ENCODE peak calls at places on chromosomes 2 and 18, in seven cellular contexts. One of them, this sample, is unnamed.

GRCh38 chr2:149814049-149814448 is 226.5 kb upstream of the MMADHC start:
- DNase-seq in K562: no peak
- DNase-seq in HCT116: no peak
- DNase-seq in GM04504: no peak
- DNase-seq in NCI-H345: no peak
- DNase-seq in PC-9: no peak
- DNase-seq in AG08396: no peak
- DNase-seq in this sample: no peak

GRCh38 chr2:172461591-172462392 is 34.4 kb downstream of the ITGA6 start:
- DNase-seq in HCT116: no peak
- DNase-seq in GM04504: no peak
- DNase-seq in AG08396: peak
- DNase-seq in K562: peak
- DNase-seq in NCI-H345: peak
- DNase-seq in PC-9: no peak
- DNase-seq in this sample: peak

GRCh38 chr2:66428986-66429612 is 5.8 kb upstream of the MEIS1 start:
- DNase-seq in GM04504: no peak
- DNase-seq in HCT116: peak
- DNase-seq in NCI-H345: peak
- DNase-seq in K562: peak
- DNase-seq in AG08396: peak
- DNase-seq in PC-9: no peak
- DNase-seq in this sample: peak

GRCh38 chr2:113175101-113175628 is 1.4 kb downstream of the PSD4 start:
- DNase-seq in HCT116: no peak
- DNase-seq in PC-9: no peak
- DNase-seq in GM04504: no peak
- DNase-seq in AG08396: no peak
- DNase-seq in NCI-H345: no peak
- DNase-seq in K562: no peak
- DNase-seq in this sample: no peak

GRCh38 chr2:209147981-209148380 is 275.9 kb upstream of the MAP2 start:
- DNase-seq in PC-9: no peak
- DNase-seq in K562: no peak
- DNase-seq in HCT116: no peak
- DNase-seq in GM04504: no peak
- DNase-seq in AG08396: no peak
- DNase-seq in NCI-H345: no peak
- DNase-seq in this sample: no peak

GRCh38 chr18:76589309-76589708 is 94.3 kb upstream of the ZNF516 start:
- DNase-seq in HCT116: no peak
- DNase-seq in K562: no peak
- DNase-seq in PC-9: no peak
- DNase-seq in GM04504: no peak
- DNase-seq in NCI-H345: no peak
- DNase-seq in AG08396: no peak
- DNase-seq in this sample: no peak

GRCh38 chr18:77008006-77008405 is 124.6 kb downstream of the MBP start:
- DNase-seq in HCT116: no peak
- DNase-seq in AG08396: no peak
- DNase-seq in PC-9: no peak
- DNase-seq in NCI-H345: no peak
- DNase-seq in K562: no peak
- DNase-seq in GM04504: no peak
- DNase-seq in this sample: no peak

GRCh38 chr2:44793322-44793870 is 148.1 kb upstream of the SIX3 start:
- DNase-seq in PC-9: peak
- DNase-seq in GM04504: peak
- DNase-seq in AG08396: no peak
- DNase-seq in NCI-H345: no peak
- DNase-seq in K562: no peak
- DNase-seq in HCT116: no peak
- DNase-seq in this sample: peak

GRCh38 chr2:203886579-203887230 is 19.1 kb downstream of the CTLA4 start:
- DNase-seq in NCI-H345: no peak
- DNase-seq in AG08396: no peak
- DNase-seq in PC-9: no peak
- DNase-seq in HCT116: no peak
- DNase-seq in GM04504: no peak
- DNase-seq in K562: no peak
- DNase-seq in this sample: no peak

GRCh38 chr2:204116154-204116792 is 179.7 kb downstream of the ICOS start:
- DNase-seq in K562: no peak
- DNase-seq in GM04504: no peak
- DNase-seq in PC-9: no peak
- DNase-seq in HCT116: no peak
- DNase-seq in NCI-H345: no peak
- DNase-seq in AG08396: no peak
- DNase-seq in this sample: no peak

GRCh38 chr2:216695401-216695821 is at the start of gene IGFBP5:
- DNase-seq in GM04504: no peak
- DNase-seq in NCI-H345: peak
- DNase-seq in PC-9: no peak
- DNase-seq in HCT116: no peak
- DNase-seq in K562: peak
- DNase-seq in AG08396: peak
- DNase-seq in this sample: peak

GRCh38 chr2:118032169-118033013 is 18.5 kb upstream of the CCDC93 start:
- DNase-seq in PC-9: no peak
- DNase-seq in AG08396: peak
- DNase-seq in NCI-H345: peak
- DNase-seq in GM04504: no peak
- DNase-seq in K562: peak
- DNase-seq in HCT116: no peak
- DNase-seq in this sample: peak

GRCh38 chr18:21336846-21337245 is 94.8 kb downstream of the GREB1L start:
- DNase-seq in PC-9: no peak
- DNase-seq in K562: no peak
- DNase-seq in AG08396: no peak
- DNase-seq in HCT116: no peak
- DNase-seq in NCI-H345: no peak
- DNase-seq in GM04504: no peak
- DNase-seq in this sample: no peak

GRCh38 chr2:226088366-226088674 is 688.8 kb downstream of the NYAP2 start:
- DNase-seq in NCI-H345: no peak
- DNase-seq in PC-9: no peak
- DNase-seq in GM04504: no peak
- DNase-seq in AG08396: no peak
- DNase-seq in K562: no peak
- DNase-seq in HCT116: no peak
- DNase-seq in this sample: no peak

GRCh38 chr2:70140978-70141753 is 49.7 kb downstream of the C2orf42 start:
- DNase-seq in HCT116: peak
- DNase-seq in PC-9: peak
- DNase-seq in AG08396: no peak
- DNase-seq in GM04504: no peak
- DNase-seq in K562: peak
- DNase-seq in NCI-H345: peak
- DNase-seq in this sample: peak

GRCh38 chr2:235638541-235639192 is 144.8 kb downstream of the AGAP1 start:
- DNase-seq in NCI-H345: no peak
- DNase-seq in AG08396: no peak
- DNase-seq in K562: no peak
- DNase-seq in GM04504: no peak
- DNase-seq in PC-9: no peak
- DNase-seq in HCT116: no peak
- DNase-seq in this sample: no peak

GRCh38 chr2:109239720-109240119 is 110.7 kb downstream of the SH3RF3 start:
- DNase-seq in K562: no peak
- DNase-seq in GM04504: no peak
- DNase-seq in PC-9: peak
- DNase-seq in HCT116: no peak
- DNase-seq in NCI-H345: no peak
- DNase-seq in AG08396: no peak
- DNase-seq in this sample: peak

This sample was measured in astrocyte of the spinal cord.